ENCODE peak calls at places on chromosomes 6 and 20, in five cellular contexts. E is mesenchymal stem cell; P is heart left ventricle; W is spleen; Y is naive thymus-derived CD4-positive, alpha-beta T cell. C is an unnamed sample.

GRCh38 chr6:113632220-113632864 is 224.8 kb upstream of the MARCKS start:
- DNase-seq in W (no peak), Y (no peak), P (peak; percentile 20), E (peak; percentile 94), C (no peak)

GRCh38 chr20:52118696-52119095 is 72.9 kb downstream of the ZFP64 start:
- DNase-seq in Y (no peak), E (no peak), P (no peak), W (no peak), C (no peak)

GRCh38 chr6:38933426-38933825 is 115.2 kb upstream of the GLP1R start:
- DNase-seq in P (no peak), Y (no peak), E (peak; percentile 6), W (no peak), C (no peak)

GRCh38 chr20:56439784-56440291 is 27.8 kb downstream of the CASS4 start:
- DNase-seq in E (peak; percentile 90), Y (no peak), P (peak; percentile 60), W (no peak), C (no peak)

GRCh38 chr20:2237059-2237458 is 58.7 kb upstream of the TGM3 start:
- DNase-seq in Y (no peak), P (peak; percentile 17), E (no peak), W (peak; percentile 80), C (peak; percentile 75)

GRCh38 chr20:25050082-25050481 is 7.9 kb downstream of the ACSS1 start:
- DNase-seq in E (no peak), Y (no peak), W (no peak), P (no peak), C (peak; percentile 26)

GRCh38 chr6:139080255-139080920 is 51.8 kb downstream of the ABRACL start:
- DNase-seq in Y (no peak), E (no peak), P (peak; percentile 21), W (no peak), C (no peak)

GRCh38 chr20:2932497-2932896 is 59.2 kb downstream of the PTPRA start:
- DNase-seq in Y (no peak), E (no peak), W (no peak), P (no peak), C (no peak)

GRCh38 chr6:22231616-22232015 is 65.2 kb downstream of the PRL start:
- DNase-seq in Y (no peak), P (no peak), E (no peak), W (no peak), C (no peak)

GRCh38 chr6:25377672-25378071 is 98.5 kb downstream of the CARMIL1 start:
- DNase-seq in E (no peak), W (no peak), P (no peak), Y (no peak), C (no peak)

GRCh38 chr6:142773324-142773723 is 171.7 kb downstream of the HIVEP2 start:
- DNase-seq in P (no peak), W (no peak), Y (no peak), E (no peak), C (no peak)

GRCh38 chr20:57259179-57260021 is 7.0 kb downstream of the BMP7 start:
- DNase-seq in E (no peak), P (no peak), Y (no peak), W (no peak), C (no peak)

GRCh38 chr6:120198033-120198432 is 848.5 kb upstream of the MAN1A1 start:
- DNase-seq in P (no peak), E (peak; percentile 95), W (no peak), Y (no peak), C (no peak)

GRCh38 chr6:42224222-42225042 is 6.8 kb upstream of the MRPS10 start:
- DNase-seq in E (peak; percentile 90), W (no peak), Y (no peak), P (no peak), C (no peak)

GRCh38 chr6:97399208-97399607 is 116.2 kb upstream of the MMS22L start:
- DNase-seq in Y (no peak), E (no peak), W (no peak), P (no peak), C (no peak)
- H3K27ac ChIP-seq in Y (no peak overlapping the region), E (no peak overlapping the region), W (no peak overlapping the region), P (no peak overlapping the region), C (no peak overlapping the region)

GRCh38 chr6:150243620-150244314 is 100.9 kb downstream of the PPP1R14C start:
- DNase-seq in E (peak; percentile 22), Y (no peak), P (no peak), W (no peak), C (no peak)
- H3K4me1 ChIP-seq in E (no peaks in the 10 kb centered on the region), Y (no peaks in the 10 kb centered on the region), P (no peaks in the 10 kb centered on the region), W (no peaks in the 10 kb centered on the region), C (no peaks in the 10 kb centered on the region)

GRCh38 chr6:33691456-33692077 is 19.9 kb downstream of the UQCC2 start:
- DNase-seq in P (no peak), Y (no peak), W (no peak), E (no peak), C (no peak)
- H3K27ac ChIP-seq in P (peak overlapping the region; percentile 75), Y (peak overlapping the region; percentile 80), W (no peak overlapping the region), E (no peak overlapping the region), C (no peak overlapping the region)

GRCh38 chr6:111573892-111574800 is 31.5 kb downstream of the TRAF3IP2 start:
- DNase-seq in P (peak; percentile 56), Y (no peak), E (peak; percentile 88), W (no peak), C (no peak)

GRCh38 chr6:111573118-111573883 is 32.4 kb downstream of the TRAF3IP2 start:
- DNase-seq in W (no peak), E (peak; percentile 80), P (no peak), Y (no peak), C (no peak)

GRCh38 chr6:111579816-111580215 is 25.9 kb downstream of the TRAF3IP2 start:
- DNase-seq in E (no peak), P (no peak), Y (no peak), W (no peak), C (no peak)

GRCh38 chr6:111572216-111572706 is 33.4 kb downstream of the TRAF3IP2 start:
- DNase-seq in W (no peak), P (no peak), E (no peak), Y (no peak), C (no peak)

DNA sequence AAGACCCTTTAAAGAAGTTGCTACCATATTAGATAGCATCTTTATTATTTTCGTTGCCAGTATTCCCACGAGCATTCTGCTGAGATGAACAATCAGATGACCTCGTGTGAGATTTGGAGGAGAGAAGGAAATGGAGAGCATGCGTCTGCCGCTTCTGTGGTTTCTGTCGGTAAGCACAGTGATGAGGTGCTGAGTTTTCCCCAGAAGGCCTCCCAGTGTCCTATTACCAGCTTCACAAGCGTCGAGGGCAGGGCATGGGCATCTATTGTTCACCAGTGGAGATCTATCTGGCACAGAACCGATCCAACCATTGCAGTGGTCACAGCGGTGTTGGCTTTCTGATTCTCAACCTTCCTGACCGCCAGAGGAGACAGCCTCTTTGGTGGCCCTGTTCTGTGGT is 29.4 kb downstream of the TRAF3IP2 start:
- DNase-seq in W (no peak), E (no peak), Y (no peak), P (no peak), C (no peak)
- H3K4me1 ChIP-seq in W (peaks cover 19% of the 10 kb centered on the region), E (peaks cover 16% of the 10 kb centered on the region), Y (no peaks in the 10 kb centered on the region), P (peaks cover 28% of the 10 kb centered on the region), C (no peaks in the 10 kb centered on the region)

GRCh38 chr6:35320031-35320410 is 22.3 kb upstream of the PPARD start:
- DNase-seq in P (no peak), W (no peak), E (no peak), Y (no peak), C (no peak)

GRCh38 chr6:35319346-35320030 is 21.9 kb downstream of the DEF6 start:
- DNase-seq in E (no peak), Y (no peak), P (no peak), W (no peak), C (no peak)

GRCh38 chr6:35318845-35319220 is 21.2 kb downstream of the DEF6 start:
- DNase-seq in P (no peak), W (no peak), Y (no peak), E (no peak), C (no peak)

GRCh38 chr6:35318200-35318844 is 20.7 kb downstream of the DEF6 start:
- DNase-seq in P (peak; percentile 82), Y (no peak), W (no peak), E (peak; percentile 79), C (peak; percentile 82)

DNA sequence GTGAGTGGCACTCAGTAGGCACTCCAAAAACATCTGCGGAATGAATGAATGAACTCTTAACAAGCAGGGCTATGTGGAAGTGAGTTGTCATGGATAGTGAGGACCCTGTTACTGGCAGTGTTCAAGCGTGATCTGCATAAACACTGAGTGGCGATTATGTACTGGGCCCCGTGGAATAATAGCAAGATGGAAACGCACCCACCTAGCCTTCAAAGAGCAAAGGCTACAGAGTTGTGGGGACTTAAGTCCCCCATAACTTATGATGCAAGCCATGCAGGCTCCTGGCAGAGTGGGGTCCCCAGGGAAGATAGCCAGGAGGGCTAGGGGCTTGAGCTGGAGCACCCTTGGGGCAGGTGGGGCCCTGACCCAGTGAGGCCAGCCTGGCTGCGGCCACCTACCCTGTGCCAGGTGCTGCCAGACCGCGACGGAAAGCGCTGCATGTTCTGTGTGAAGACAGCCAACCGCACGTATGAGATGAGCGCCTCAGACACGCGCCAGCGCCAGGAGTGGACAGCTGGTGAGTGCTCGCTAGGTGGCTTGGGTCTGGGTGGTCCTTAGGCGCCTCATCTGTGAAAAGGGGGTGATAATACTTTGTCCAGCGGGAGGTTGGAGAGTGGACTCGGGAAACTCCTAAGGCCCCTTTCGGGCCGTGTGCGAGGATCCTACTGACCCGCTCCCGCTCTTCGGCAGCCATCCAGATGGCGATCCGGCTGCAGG is 20.0 kb downstream of the DEF6 start:
- DNase-seq in Y (no peak), E (no peak), P (no peak), W (no peak), C (no peak)
- H3K27ac ChIP-seq in Y (peak overlapping the region; percentile 31), E (no peak overlapping the region), P (peak overlapping the region; percentile 67), W (no peak overlapping the region), C (no peak overlapping the region)

DNA sequence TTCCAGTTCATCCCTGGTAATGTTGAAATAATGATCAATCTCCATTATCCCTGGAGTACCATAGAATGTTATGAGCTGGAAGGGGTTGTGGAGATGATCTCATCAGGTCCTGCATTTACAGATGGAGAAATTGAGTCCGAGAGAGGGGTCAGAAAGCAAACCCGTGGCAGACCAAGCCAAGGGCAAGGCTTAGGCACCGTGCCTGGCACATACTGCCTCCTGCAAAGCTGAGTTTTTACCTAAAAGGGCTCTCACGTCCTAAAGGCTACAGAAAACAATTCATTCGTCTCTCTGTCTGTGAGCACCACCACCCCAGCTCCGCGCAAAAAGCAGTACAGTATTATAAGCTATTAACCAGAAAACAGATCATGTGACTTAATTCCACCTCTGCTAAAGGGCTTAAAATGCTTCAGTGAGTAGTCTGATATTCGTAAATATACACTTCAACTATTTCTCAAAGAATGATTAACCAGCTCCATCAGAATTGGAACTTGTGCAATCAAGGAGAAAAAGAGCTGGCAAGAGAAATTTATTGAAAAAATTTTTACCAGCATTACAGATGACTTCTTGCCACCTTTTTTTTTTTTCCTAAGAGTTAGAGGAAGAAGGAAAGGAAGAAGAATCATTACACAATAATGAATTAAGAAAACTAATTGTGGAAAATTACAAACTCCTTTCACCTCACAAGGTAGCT is 3.4 kb upstream of the PARD6B start:
- DNase-seq in E (no peak), W (no peak), Y (no peak), P (no peak), C (no peak)
- H3K4me1 ChIP-seq in E (peaks cover 35% of the 10 kb centered on the region), W (peaks cover 24% of the 10 kb centered on the region), Y (peaks cover 9% of the 10 kb centered on the region), P (peaks cover 22% of the 10 kb centered on the region), C (no peaks in the 10 kb centered on the region)

C was measured in aorta.